ENCODE peak calls at places on chromosome X, in seven cellular contexts. One of them, this sample, is unnamed.

GRCh38 chrX:101550362-101550761 is at the start of gene ARMCX1:
- DNase-seq in fibroblast of mammary gland: peak; percentile 84
- DNase-seq in omental fat pad: no peak
- DNase-seq in islet precursor cell: peak; percentile 75
- DNase-seq in tibial nerve: peak; percentile 67
- DNase-seq in right atrium auricular region: peak; percentile 86
- DNase-seq in choroid plexus epithelial cell: peak; percentile 80
- DNase-seq in this sample: peak; percentile 77

GRCh38 chrX:104253567-104254441 is 929 bp downstream of the ESX1 start:
- DNase-seq in islet precursor cell: peak; percentile 54
- DNase-seq in fibroblast of mammary gland: no peak
- DNase-seq in omental fat pad: no peak
- DNase-seq in right atrium auricular region: no peak
- DNase-seq in tibial nerve: no peak
- DNase-seq in choroid plexus epithelial cell: no peak
- DNase-seq in this sample: no peak

GRCh38 chrX:150984164-150984824 is 1.2 kb downstream of the HMGB3 start:
- DNase-seq in islet precursor cell: no peak
- DNase-seq in omental fat pad: no peak
- DNase-seq in right atrium auricular region: no peak
- DNase-seq in choroid plexus epithelial cell: no peak
- DNase-seq in fibroblast of mammary gland: no peak
- DNase-seq in tibial nerve: no peak
- DNase-seq in this sample: no peak

GRCh38 chrX:135513140-135513535 is 7.3 kb upstream of the INTS6L start:
- DNase-seq in fibroblast of mammary gland: no peak
- DNase-seq in omental fat pad: no peak
- DNase-seq in islet precursor cell: no peak
- DNase-seq in tibial nerve: no peak
- DNase-seq in choroid plexus epithelial cell: no peak
- DNase-seq in right atrium auricular region: no peak
- DNase-seq in this sample: no peak

GRCh38 chrX:104309169-104309568 is 54.4 kb upstream of the ESX1 start:
- DNase-seq in omental fat pad: no peak
- DNase-seq in right atrium auricular region: no peak
- DNase-seq in islet precursor cell: no peak
- DNase-seq in choroid plexus epithelial cell: no peak
- DNase-seq in tibial nerve: no peak
- DNase-seq in fibroblast of mammary gland: no peak
- DNase-seq in this sample: no peak

GRCh38 chrX:103347682-103348397 is 8.5 kb upstream of the TCEAL9 start:
- DNase-seq in islet precursor cell: peak; percentile 60
- DNase-seq in right atrium auricular region: no peak
- DNase-seq in omental fat pad: no peak
- DNase-seq in tibial nerve: no peak
- DNase-seq in fibroblast of mammary gland: no peak
- DNase-seq in choroid plexus epithelial cell: no peak
- DNase-seq in this sample: no peak

GRCh38 chrX:84108589-84108988 is 79.4 kb downstream of the RPS6KA6 start:
- DNase-seq in omental fat pad: no peak
- DNase-seq in islet precursor cell: no peak
- DNase-seq in choroid plexus epithelial cell: no peak
- DNase-seq in right atrium auricular region: no peak
- DNase-seq in tibial nerve: no peak
- DNase-seq in fibroblast of mammary gland: no peak
- DNase-seq in this sample: no peak

GRCh38 chrX:147899715-147900114 is 12.0 kb upstream of the FMR1 start:
- DNase-seq in choroid plexus epithelial cell: no peak
- DNase-seq in right atrium auricular region: no peak
- DNase-seq in tibial nerve: no peak
- DNase-seq in islet precursor cell: no peak
- DNase-seq in fibroblast of mammary gland: no peak
- DNase-seq in omental fat pad: no peak
- DNase-seq in this sample: no peak

GRCh38 chrX:154603438-154604430 is 15.3 kb downstream of the CTAG1B start:
- DNase-seq in choroid plexus epithelial cell: peak; percentile 41
- DNase-seq in islet precursor cell: no peak
- DNase-seq in right atrium auricular region: no peak
- DNase-seq in omental fat pad: no peak
- DNase-seq in fibroblast of mammary gland: peak; percentile 58
- DNase-seq in tibial nerve: no peak
- DNase-seq in this sample: no peak

GRCh38 chrX:69116077-69116476 is 49.2 kb downstream of the PJA1 start:
- DNase-seq in choroid plexus epithelial cell: no peak
- DNase-seq in islet precursor cell: peak; percentile 87
- DNase-seq in tibial nerve: no peak
- DNase-seq in fibroblast of mammary gland: no peak
- DNase-seq in omental fat pad: no peak
- DNase-seq in right atrium auricular region: no peak
- DNase-seq in this sample: no peak

GRCh38 chrX:106927700-106928099 is 7.5 kb downstream of the CLDN2 start:
- DNase-seq in choroid plexus epithelial cell: peak; percentile 16
- DNase-seq in fibroblast of mammary gland: no peak
- DNase-seq in islet precursor cell: no peak
- DNase-seq in omental fat pad: no peak
- DNase-seq in tibial nerve: no peak
- DNase-seq in right atrium auricular region: no peak
- DNase-seq in this sample: no peak

GRCh38 chrX:32137525-32137924 is 1065.7 kb upstream of the FTHL17 start:
- DNase-seq in fibroblast of mammary gland: no peak
- DNase-seq in islet precursor cell: peak; percentile 58
- DNase-seq in choroid plexus epithelial cell: peak; percentile 0
- DNase-seq in tibial nerve: no peak
- DNase-seq in right atrium auricular region: no peak
- DNase-seq in omental fat pad: no peak
- DNase-seq in this sample: no peak

GRCh38 chrX:3576886-3577516 is 136.4 kb downstream of the PRKX start:
- DNase-seq in omental fat pad: no peak
- DNase-seq in choroid plexus epithelial cell: peak; percentile 50
- DNase-seq in fibroblast of mammary gland: peak; percentile 94
- DNase-seq in tibial nerve: no peak
- DNase-seq in right atrium auricular region: no peak
- DNase-seq in islet precursor cell: no peak
- DNase-seq in this sample: no peak

GRCh38 chrX:36913551-36913950 is 94.6 kb upstream of the FAM47C start:
- DNase-seq in right atrium auricular region: no peak
- DNase-seq in islet precursor cell: no peak
- DNase-seq in tibial nerve: no peak
- DNase-seq in choroid plexus epithelial cell: no peak
- DNase-seq in omental fat pad: no peak
- DNase-seq in fibroblast of mammary gland: no peak
- DNase-seq in this sample: no peak

GRCh38 chrX:130097507-130098201 is 12.6 kb downstream of the ELF4 start:
- DNase-seq in fibroblast of mammary gland: no peak
- DNase-seq in right atrium auricular region: no peak
- DNase-seq in tibial nerve: no peak
- DNase-seq in omental fat pad: no peak
- DNase-seq in choroid plexus epithelial cell: no peak
- DNase-seq in islet precursor cell: peak; percentile 77
- DNase-seq in this sample: no peak

GRCh38 chrX:25084446-25084845 is 68.7 kb upstream of the ARX start:
- DNase-seq in omental fat pad: no peak
- DNase-seq in fibroblast of mammary gland: no peak
- DNase-seq in tibial nerve: no peak
- DNase-seq in right atrium auricular region: no peak
- DNase-seq in choroid plexus epithelial cell: no peak
- DNase-seq in islet precursor cell: no peak
- DNase-seq in this sample: no peak

GRCh38 chrX:151042852-151043251 is 59.7 kb downstream of the HMGB3 start:
- DNase-seq in tibial nerve: no peak
- DNase-seq in fibroblast of mammary gland: no peak
- DNase-seq in choroid plexus epithelial cell: no peak
- DNase-seq in islet precursor cell: no peak
- DNase-seq in omental fat pad: no peak
- DNase-seq in right atrium auricular region: no peak
- DNase-seq in this sample: no peak